ENCODE peak calls at places on chromosomes 7 and 10, in nine cellular contexts. X, V, L, A, H, K, Q, I and R are unnamed samples.
A peak's percentile ranks its signal among the peaks of the same experiment; 100 is the strongest.

GRCh38 chr10:93173867-93174845 is 100.5 kb downstream of the CYP26A1 start:
- DNase-seq in A (no peak), K (no peak), L (no peak), X (no peak), V (no peak), I (no peak), Q (no peak), H (no peak), R (no peak)

GRCh38 chr7:79531905-79532304 is 78.4 kb upstream of the MAGI2 start:
- DNase-seq in V (no peak), X (no peak), K (no peak), L (no peak), A (no peak), I (no peak), H (no peak), Q (no peak), R (no peak)

GRCh38 chr10:125094826-125095225 is 65.5 kb downstream of the CTBP2 start:
- DNase-seq in Q (no peak), K (no peak), I (no peak), X (no peak), H (no peak), L (no peak), A (no peak), V (no peak), R (no peak)

GRCh38 chr10:6561552-6561951 is 18.5 kb downstream of the PRKCQ start:
- DNase-seq in X (no peak), L (no peak), H (no peak), V (no peak), K (no peak), I (no peak), Q (no peak), A (no peak), R (no peak)

GRCh38 chr7:15581352-15581951 is 19.6 kb upstream of the AGMO start:
- DNase-seq in H (no peak), I (no peak), L (no peak), V (no peak), Q (no peak), X (no peak), K (no peak), A (no peak), R (peak; percentile 55)

GRCh38 chr10:48910557-48910956 is 29.1 kb downstream of the LRRC18 start:
- DNase-seq in H (no peak), I (no peak), V (no peak), K (no peak), L (no peak), Q (no peak), A (no peak), X (no peak), R (no peak)

GRCh38 chr10:36634916-36635315 is 490.5 kb upstream of the ANKRD30A start:
- DNase-seq in I (peak; percentile 44), X (no peak), Q (no peak), L (no peak), A (no peak), H (no peak), K (peak; percentile 2), V (no peak), R (no peak)

GRCh38 chr10:118504044-118504944 is 91.2 kb downstream of the PRLHR start:
- DNase-seq in Q (peak; percentile 41), I (peak; percentile 59), X (no peak), A (no peak), V (no peak), H (no peak), L (no peak), K (peak; percentile 47), R (no peak)

GRCh38 chr10:62109532-62110293 is 158.9 kb downstream of the RTKN2 start:
- DNase-seq in A (no peak), V (no peak), K (no peak), L (no peak), Q (no peak), I (no peak), X (no peak), H (no peak), R (no peak)